ENCODE peak calls at places on chromosomes 4 and X, in six cellular contexts. Z is endothelial cell; S is type B pancreatic cell; N is NCI-H1092 treated with DMSO at 0.1 percent for 48 hours; W is GM20000; V is activated T-helper 1 cell treated with anti-CD3 and anti-CD28 coated beads, Interleukin-2, amount 50 U/mL, for 16 hours. E is an unnamed sample.

GRCh38 chr4:69617083-69617694 is 22.3 kb downstream of the UGT2A2 start:
- DNase-seq in W (peak), N (peak), Z (peak), V (no peak), S (no peak), E (no peak)

GRCh38 chr4:147088141-147088540 is 142.5 kb upstream of the TTC29 start:
- DNase-seq in N (no peak), Z (no peak), W (no peak), S (no peak), V (no peak), E (no peak)

GRCh38 chr4:88017516-88018302 is 10.3 kb downstream of the PKD2 start:
- DNase-seq in Z (no peak), W (no peak), V (no peak), S (no peak), N (no peak), E (no peak)

GRCh38 chrX:11188664-11189063 is 77.5 kb downstream of the HCCS start:
- DNase-seq in S (no peak), W (no peak), N (no peak), V (no peak), Z (no peak), E (no peak)

GRCh38 chr4:162793571-162793970 is 373.1 kb downstream of the NAF1 start:
- DNase-seq in N (no peak), S (no peak), W (no peak), V (no peak), Z (no peak), E (no peak)

GRCh38 chr4:100187781-100188180 is 2.5 kb downstream of the DDIT4L start:
- DNase-seq in Z (no peak), W (no peak), S (no peak), N (no peak), V (no peak), E (no peak)

GRCh38 chrX:142186103-142186502 is 19.0 kb downstream of the MAGEC2 start:
- DNase-seq in Z (no peak), W (no peak), V (no peak), N (no peak), S (no peak), E (no peak)

GRCh38 chrX:110866421-110866820 is 70.8 kb upstream of the CHRDL1 start:
- DNase-seq in N (no peak), S (no peak), V (no peak), W (no peak), Z (no peak), E (no peak)

GRCh38 chr4:2260336-2261109 is 1.4 kb downstream of the MXD4 start:
- DNase-seq in N (no peak), V (no peak), S (peak), Z (no peak), W (no peak), E (peak)

GRCh38 chr4:39970559-39971270 is 7.0 kb downstream of the PDS5A start:
- DNase-seq in W (no peak), V (no peak), Z (no peak), S (no peak), N (no peak), E (peak)

GRCh38 chrX:121761845-121762244 is 714.4 kb downstream of the GLUD2 start:
- DNase-seq in W (no peak), Z (no peak), V (no peak), N (no peak), S (no peak), E (no peak)

GRCh38 chr4:169089004-169089403 is 78.9 kb upstream of the CBR4 start:
- DNase-seq in Z (no peak), V (no peak), N (no peak), W (no peak), S (no peak), E (no peak)

GRCh38 chr4:185634066-185634652 is 98.9 kb upstream of the PDLIM3 start:
- DNase-seq in Z (no peak), S (no peak), N (no peak), V (no peak), W (no peak), E (no peak)

GRCh38 chr4:6109842-6110560 is 90.3 kb downstream of the JAKMIP1 start:
- DNase-seq in Z (no peak), V (no peak), N (no peak), S (peak), W (no peak), E (peak)

GRCh38 chr4:38821739-38822138 is 17.1 kb upstream of the TLR1 start:
- DNase-seq in S (no peak), N (no peak), W (no peak), Z (no peak), V (no peak), E (no peak)

GRCh38 chrX:79854469-79854868 is 160.1 kb upstream of the TBX22 start:
- DNase-seq in V (no peak), N (no peak), W (no peak), S (no peak), Z (no peak), E (no peak)

GRCh38 chr4:66071911-66072310 is 401.6 kb upstream of the EPHA5 start:
- DNase-seq in N (no peak), V (no peak), S (no peak), Z (no peak), W (no peak), E (no peak)

GRCh38 chr4:119665718-119666117 is 37.1 kb upstream of the PDE5A start:
- DNase-seq in V (no peak), W (no peak), S (no peak), N (no peak), Z (no peak), E (no peak)

GRCh38 chr4:40990899-40991265 is 223.5 kb downstream of the APBB2 start:
- DNase-seq in Z (no peak), N (no peak), S (no peak), W (no peak), V (no peak), E (no peak)

GRCh38 chrX:115324194-115324593 is 34.7 kb downstream of the LUZP4 start:
- DNase-seq in W (no peak), S (no peak), N (no peak), V (no peak), Z (no peak), E (no peak)

GRCh38 chr4:150215601-150216000 is 137.4 kb downstream of the DCLK2 start:
- DNase-seq in N (no peak), W (no peak), S (no peak), Z (no peak), V (no peak), E (no peak)

GRCh38 chrX:121000589-121000988 is 15.0 kb upstream of the CT47A1 start:
- DNase-seq in V (no peak), W (peak), Z (no peak), N (peak), S (no peak), E (no peak)

GRCh38 chr4:139528377-139529005 is 27.5 kb downstream of the SETD7 start:
- DNase-seq in S (no peak), Z (no peak), N (no peak), W (peak), V (no peak), E (no peak)

GRCh38 chr4:123248260-123248659 is 148.3 kb upstream of the SPRY1 start:
- DNase-seq in S (no peak), W (no peak), Z (no peak), N (no peak), V (no peak), E (no peak)

GRCh38 chr4:119564106-119564505 is 64.5 kb downstream of the PDE5A start:
- DNase-seq in Z (no peak), V (no peak), S (no peak), N (no peak), W (no peak), E (no peak)

GRCh38 chrX:152204919-152205318 is 66.5 kb upstream of the MAGEA10 start:
- DNase-seq in N (no peak), S (no peak), Z (no peak), W (no peak), V (no peak), E (no peak)

GRCh38 chr4:110485452-110485851 is 9.5 kb downstream of the ENPEP start:
- DNase-seq in V (no peak), N (no peak), S (no peak), Z (no peak), W (no peak), E (no peak)

GRCh38 chr4:13483142-13484044 is 747 bp downstream of the RAB28 start:
- DNase-seq in V (no peak), Z (peak), S (no peak), N (peak), W (no peak), E (peak)

GRCh38 chr4:2075171-2075986 is 16.3 kb downstream of the NAT8L start:
- DNase-seq in Z (no peak), S (no peak), W (peak), V (no peak), N (no peak), E (no peak)

GRCh38 chr4:75249739-75250138 is 264.5 kb downstream of the RCHY1 start:
- DNase-seq in V (no peak), W (no peak), S (no peak), N (no peak), Z (no peak), E (no peak)

E was measured in WTC11.